ENCODE peak calls at places on chromosomes 11 and 22, in five cellular contexts. C is fibroblast of lung, R is left ventricle myocardium inferior, B is cardiac fibroblast, M is epithelial cell of esophagus. U is an unnamed sample.

GRCh38 chr11:44632466-44633123 is 67.1 kb downstream of the CD82 start:
- DNase-seq in M (peak; percentile 47), C (no peak), R (no peak), B (peak; percentile 34), U (no peak)

GRCh38 chr11:132024587-132025295 is 654.3 kb downstream of the NTM start:
- DNase-seq in B (peak; percentile 89), M (peak; percentile 95), C (peak; percentile 39), R (no peak), U (peak; percentile 68)

GRCh38 chr11:69700278-69701140 is 3.3 kb downstream of the FGF19 start:
- DNase-seq in B (peak; percentile 70), R (peak; percentile 78), C (peak; percentile 72), M (no peak), U (peak; percentile 39)

GRCh38 chr22:19244600-19245352 is 46.7 kb downstream of the CLTCL1 start:
- DNase-seq in R (no peak), M (no peak), B (no peak), C (no peak), U (no peak)

GRCh38 chr22:42974223-42974622 is 40.7 kb downstream of the PACSIN2 start:
- DNase-seq in B (no peak), R (no peak), M (no peak), C (no peak), U (no peak)

GRCh38 chr11:27025957-27026356 is 14.7 kb upstream of the BBOX1 start:
- DNase-seq in R (no peak), M (no peak), B (no peak), C (no peak), U (no peak)

GRCh38 chr22:24305260-24305692 is 34.6 kb downstream of the SPECC1L start:
- DNase-seq in B (peak; percentile 81), R (no peak), C (no peak), M (no peak), U (peak; percentile 12)

GRCh38 chr11:134504146-134504905 is 92.3 kb upstream of the B3GAT1 start:
- DNase-seq in M (no peak), R (no peak), C (no peak), B (no peak), U (no peak)

GRCh38 chr11:47400813-47401279 is 7.5 kb upstream of the SLC39A13 start:
- DNase-seq in C (no peak), R (no peak), M (peak; percentile 31), B (no peak), U (no peak)

GRCh38 chr11:64283092-64283491 is 1.4 kb downstream of the BAD start:
- DNase-seq in M (no peak), R (no peak), C (no peak), B (no peak), U (no peak)

GRCh38 chr11:1116104-1116503 is 41.4 kb downstream of the MUC2 start:
- DNase-seq in C (no peak), M (no peak), B (no peak), R (peak; percentile 6), U (no peak)

DNA sequence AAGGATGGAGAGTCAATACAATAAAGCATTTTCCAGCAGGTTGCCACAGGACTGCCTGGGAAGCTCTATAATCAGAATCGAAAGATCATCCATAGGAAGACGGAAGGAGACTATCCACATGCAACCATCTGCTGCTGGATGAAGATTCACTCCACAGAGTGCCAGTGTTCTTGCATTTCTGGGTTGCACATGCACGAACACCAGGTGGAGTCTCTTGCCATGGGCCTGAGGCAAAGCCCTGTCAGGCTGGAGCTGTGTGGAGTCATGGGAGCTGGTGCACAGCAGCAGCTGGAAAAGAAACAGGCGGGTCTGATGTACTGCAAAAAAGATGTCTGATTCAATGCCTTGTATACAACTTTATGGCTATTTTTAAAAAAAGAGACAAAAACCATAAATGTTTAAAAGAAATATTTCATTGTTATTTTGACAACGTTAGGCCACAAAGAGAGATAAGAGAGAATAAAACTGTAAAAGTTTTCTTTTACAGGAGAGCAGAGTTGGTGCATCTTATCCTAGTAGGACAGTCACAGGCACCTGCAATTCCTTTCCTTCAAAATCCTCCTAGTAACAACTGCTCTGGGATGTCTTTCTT is 12.9 kb upstream of the FAT3 start:
- DNase-seq in R (no peak), M (peak; percentile 58), C (peak; percentile 39), B (peak; percentile 36), U (peak; percentile 55)
- TF ChIP-seq CTCF in R (peak; percentile 58), M (peak; percentile 69), C (peak; percentile 44), B (peak; percentile 13), U (peak; percentile 60)

GRCh38 chr11:86800956-86801264 is 568 bp downstream of the PRSS23 start:
- DNase-seq in B (peak; percentile 29), C (no peak), R (no peak), M (no peak), U (no peak)
- H3K4me3 ChIP-seq in B (peak overlapping the region; percentile 88), C (peak overlapping the region; percentile 83), R (peak overlapping the region; percentile 82), M (peak overlapping the region; percentile 75), U (peak overlapping the region; percentile 76)

GRCh38 chr22:48976556-48977535 is 850.8 kb downstream of the BRD1 start:
- DNase-seq in R (no peak), C (no peak), M (no peak), B (no peak), U (no peak)

GRCh38 chr22:48981671-48982070 is 846.0 kb downstream of the BRD1 start:
- DNase-seq in M (no peak), R (no peak), B (no peak), C (no peak), U (no peak)

GRCh38 chr22:48980409-48980808 is 847.3 kb downstream of the BRD1 start:
- DNase-seq in R (no peak), M (no peak), B (no peak), C (no peak), U (no peak)

GRCh38 chr22:48980918-48981317 is 846.8 kb downstream of the BRD1 start:
- DNase-seq in B (no peak), R (no peak), M (no peak), C (no peak), U (no peak)

DNA sequence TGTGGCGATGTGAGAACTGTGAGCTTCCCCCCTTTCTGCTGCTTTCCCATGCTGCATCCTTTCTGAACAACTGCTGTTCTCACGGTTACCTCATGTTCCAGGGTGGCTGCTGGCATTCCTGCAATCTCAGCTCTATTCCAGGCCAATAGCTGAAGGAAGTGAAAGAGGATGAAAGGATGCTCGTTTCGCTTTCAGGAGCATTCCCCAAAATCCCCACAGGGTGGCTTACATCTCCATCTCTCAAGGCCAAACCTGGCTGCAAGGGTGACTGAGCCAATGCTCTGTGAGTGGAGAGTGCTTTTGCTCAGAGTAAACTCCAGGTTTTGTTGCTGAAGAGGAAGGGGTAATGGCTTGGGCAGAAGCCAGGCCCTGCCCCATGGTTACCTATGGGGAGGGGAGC is 848.2 kb downstream of the BRD1 start:
- DNase-seq in R (no peak), C (no peak), B (no peak), M (no peak), U (no peak)
- TF ChIP-seq CTCF in R (no peak), C (no peak), B (no peak), M (no peak), U (peak; percentile 8)

GRCh38 chr22:32839776-32840571 is 38.5 kb downstream of the TIMP3 start:
- DNase-seq in B (no peak), M (no peak), R (peak; percentile 44), C (no peak), U (no peak)
- H3K4me3 ChIP-seq in B (no peak overlapping the region), M (no peak overlapping the region), R (peak overlapping the region; percentile 28), C (no peak overlapping the region), U (no peak overlapping the region)

DNA sequence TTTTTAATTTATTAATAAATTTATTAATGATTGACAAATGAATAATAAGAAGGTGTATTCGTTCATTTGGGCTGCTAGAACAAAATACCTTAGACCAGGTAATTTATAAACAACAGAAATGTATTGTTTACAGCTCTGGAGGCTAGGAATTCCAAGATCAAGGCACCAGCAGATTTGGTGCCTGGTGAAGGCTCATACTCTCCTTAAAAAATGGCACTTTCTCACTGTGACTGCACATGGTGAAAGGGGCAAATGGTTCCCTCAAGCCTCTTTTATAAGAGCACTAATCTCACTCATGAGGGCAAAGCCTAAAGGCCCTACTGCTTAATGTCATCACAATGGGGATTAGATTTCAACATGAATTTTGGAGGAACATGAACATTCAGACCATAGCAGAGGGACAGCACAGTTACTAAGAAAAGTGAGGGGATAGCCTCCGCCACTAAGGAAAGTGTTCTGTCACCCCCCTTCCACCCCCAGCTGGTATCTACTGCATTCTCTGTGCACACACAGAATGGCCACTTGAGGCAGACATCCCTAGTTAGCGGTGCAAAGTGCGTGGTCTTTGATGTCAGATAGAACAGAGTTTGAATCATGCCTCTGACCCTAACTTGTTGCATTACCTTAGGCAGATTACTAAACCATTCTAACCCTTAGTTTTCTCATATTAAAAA is 47.2 kb upstream of the CEP295 start:
- DNase-seq in M (no peak), C (no peak), B (no peak), R (no peak), U (no peak)
- TF ChIP-seq CTCF in M (no peak), C (peak; percentile 8), B (peak; percentile 25), R (no peak), U (no peak)

DNA sequence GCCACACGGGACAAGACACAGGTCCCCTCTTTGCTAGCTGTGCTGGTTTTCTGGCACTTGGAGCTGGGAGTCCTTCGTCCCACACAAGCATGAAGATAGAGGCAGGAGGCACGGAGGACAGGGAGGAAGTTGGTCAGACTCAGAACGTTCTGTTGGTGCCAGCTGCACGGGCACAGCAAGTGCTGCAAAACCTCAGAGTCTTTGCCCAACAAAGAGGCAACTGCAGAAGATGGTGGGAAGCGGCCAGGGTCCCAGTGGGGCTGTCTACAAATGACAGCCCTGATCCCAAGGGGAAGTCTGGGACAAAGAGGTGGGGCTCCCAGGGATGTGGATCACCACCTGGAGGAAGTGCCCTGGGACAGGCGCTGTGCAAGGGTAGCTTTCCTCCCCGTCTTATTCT is 9.4 kb upstream of the OSM start:
- DNase-seq in B (no peak), R (no peak), C (no peak), M (no peak), U (no peak)
- H3K4me3 ChIP-seq in B (no peak overlapping the region), R (no peak overlapping the region), C (no peak overlapping the region), M (no peak overlapping the region), U (no peak overlapping the region)

DNA sequence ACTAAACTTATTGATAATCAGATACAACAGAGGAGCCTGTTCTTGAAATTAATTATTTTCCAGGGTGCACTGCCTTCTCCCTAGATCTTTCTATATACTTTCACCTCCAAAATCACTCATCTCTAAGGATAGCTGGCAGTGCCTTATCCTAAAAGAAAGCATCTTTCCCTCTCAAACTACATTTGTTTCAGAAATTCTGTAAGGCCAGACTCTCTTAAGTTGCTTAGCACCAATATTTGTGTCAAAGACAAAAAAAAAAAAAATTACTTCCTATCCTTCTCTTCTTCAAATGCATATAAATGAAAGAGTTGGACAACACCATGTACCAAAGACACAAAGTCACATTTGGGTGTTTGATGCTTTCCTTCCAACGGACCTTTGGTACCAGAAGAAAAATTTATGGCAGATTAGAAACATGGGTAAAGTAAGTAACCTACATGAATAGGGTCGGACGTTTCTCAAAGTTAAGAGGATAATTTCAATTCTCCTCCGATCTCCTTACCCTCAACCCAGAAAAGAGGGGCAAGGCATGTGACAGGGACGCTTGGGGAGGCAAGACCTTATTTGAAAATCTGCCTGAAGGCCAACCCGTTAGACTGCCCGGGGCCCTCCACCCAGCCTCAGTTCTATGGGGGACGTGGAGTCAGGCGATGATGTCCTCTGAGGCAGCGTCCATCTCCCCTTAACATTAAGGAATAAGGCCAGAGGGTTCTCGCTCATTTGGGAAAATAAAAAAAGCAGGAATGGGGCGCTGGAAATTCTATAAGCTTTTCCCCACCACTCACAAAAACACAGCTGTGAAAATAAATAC is 66.3 kb downstream of the ETS1 start:
- DNase-seq in R (no peak), B (peak; percentile 49), M (no peak), C (no peak), U (no peak)
- TF ChIP-seq CTCF in R (peak; percentile 19), B (no peak), M (no peak), C (no peak), U (no peak)

U was measured in AG10803.